ENCODE peak calls at places on chromosomes 2 and 18, in six cellular contexts. Z is H1, U is K562, T is GM12878, G is endothelial cell of umbilical vein, L is breast epithelium. E is an unnamed sample.

GRCh38 chr2:217899231-217900009 is 103.4 kb downstream of the TNS1 start:
- DNase-seq in Z (peak; percentile 93), U (peak; percentile 56), T (no peak), G (no peak), L (no peak), E (no peak)

GRCh38 chr2:23637011-23637778 is 252.2 kb downstream of the KLHL29 start:
- DNase-seq in Z (no peak), U (no peak), T (no peak), G (peak; percentile 74), L (no peak), E (no peak)

GRCh38 chr2:241837197-241837596 is 21.5 kb downstream of the PDCD1 start:
- DNase-seq in Z (no peak), U (no peak), T (no peak), G (no peak), L (no peak), E (no peak)

GRCh38 chr2:204321910-204322765 is 223.1 kb upstream of the PARD3B start:
- DNase-seq in Z (no peak), U (no peak), T (no peak), G (peak; percentile 92), L (no peak), E (no peak)

GRCh38 chr2:42639340-42640077 is 71.1 kb downstream of the MTA3 start:
- DNase-seq in Z (no peak), U (no peak), T (no peak), G (no peak), L (no peak), E (no peak)

GRCh38 chr18:45167109-45167551 is 448.1 kb upstream of the SLC14A2 start:
- DNase-seq in Z (no peak), U (no peak), T (no peak), G (no peak), L (no peak), E (no peak)

GRCh38 chr2:102337481-102338386 is 17.9 kb upstream of the IL18R1 start:
- DNase-seq in Z (no peak), U (peak; percentile 51), T (no peak), G (peak; percentile 57), L (no peak), E (no peak)

GRCh38 chr2:212538156-212539144 is at the start of gene ERBB4:
- DNase-seq in Z (peak; percentile 56), U (no peak), T (no peak), G (peak; percentile 5), L (no peak), E (no peak)

GRCh38 chr2:29420999-29421856 is 306.0 kb downstream of the CLIP4 start:
- DNase-seq in Z (no peak), U (no peak), T (no peak), G (no peak), L (no peak), E (no peak)

GRCh38 chr2:26355038-26355995 is 8.7 kb upstream of the ADGRF3 start:
- DNase-seq in Z (no peak), U (peak; percentile 93), T (no peak), G (no peak), L (no peak), E (no peak)

GRCh38 chr2:210474776-210475175 is 1.8 kb downstream of the LANCL1 start:
- DNase-seq in Z (no peak), U (no peak), T (no peak), G (no peak), L (no peak), E (no peak)

GRCh38 chr2:95677346-95677745 is 85.5 kb downstream of the TRIM43 start:
- DNase-seq in Z (no peak), U (no peak), T (no peak), G (no peak), L (no peak), E (no peak)

GRCh38 chr18:34942975-34943374 is 98.2 kb upstream of the MAPRE2 start:
- DNase-seq in Z (no peak), U (peak; percentile 18), T (no peak), G (no peak), L (no peak), E (no peak)

GRCh38 chr2:241870081-241870541 is 582 bp downstream of the RTP5 start:
- DNase-seq in Z (no peak), U (no peak), T (no peak), G (no peak), L (no peak), E (no peak)

GRCh38 chr18:78362198-78362597 is 617.4 kb upstream of the SALL3 start:
- DNase-seq in Z (no peak), U (no peak), T (no peak), G (no peak), L (no peak), E (no peak)

GRCh38 chr2:151984424-151984823 is 114.4 kb downstream of the CACNB4 start:
- DNase-seq in Z (no peak), U (no peak), T (no peak), G (no peak), L (no peak), E (no peak)

GRCh38 chr2:112888350-112888749 is 22.6 kb upstream of the IL37 start:
- DNase-seq in Z (no peak), U (no peak), T (no peak), G (no peak), L (no peak), E (no peak)

GRCh38 chr2:221431477-221431876 is 140.6 kb downstream of the EPHA4 start:
- DNase-seq in Z (no peak), U (no peak), T (no peak), G (no peak), L (no peak), E (no peak)

GRCh38 chr2:122412360-122412759 is 656.9 kb downstream of the TSN start:
- DNase-seq in Z (no peak), U (no peak), T (no peak), G (no peak), L (no peak), E (no peak)

GRCh38 chr2:236572482-236572881 is 2.9 kb downstream of the ACKR3 start:
- DNase-seq in Z (no peak), U (no peak), T (no peak), G (peak; percentile 71), L (no peak), E (no peak)

GRCh38 chr2:214577769-214578168 is 166.9 kb downstream of the VWC2L start:
- DNase-seq in Z (no peak), U (no peak), T (no peak), G (no peak), L (no peak), E (no peak)

GRCh38 chr18:37486848-37487247 is 78.8 kb downstream of the CELF4 start:
- DNase-seq in Z (no peak), U (no peak), T (no peak), G (no peak), L (no peak), E (no peak)

GRCh38 chr2:1869987-1870386 is 125.7 kb upstream of the PXDN start:
- DNase-seq in Z (no peak), U (no peak), T (no peak), G (no peak), L (no peak), E (no peak)

GRCh38 chr2:71827973-71828372 is 319.7 kb downstream of the CYP26B1 start:
- DNase-seq in Z (no peak), U (no peak), T (no peak), G (no peak), L (no peak), E (no peak)

GRCh38 chr18:50934545-50935211 is 33.2 kb upstream of the ELAC1 start:
- DNase-seq in Z (no peak), U (no peak), T (no peak), G (no peak), L (no peak), E (no peak)

GRCh38 chr18:37563810-37564511 is 1.6 kb downstream of the CELF4 start:
- DNase-seq in Z (no peak), U (no peak), T (no peak), G (no peak), L (no peak), E (no peak)

GRCh38 chr2:46294185-46294836 is 2.9 kb upstream of the EPAS1 start:
- DNase-seq in Z (peak; percentile 71), U (peak; percentile 54), T (no peak), G (peak; percentile 44), L (no peak), E (no peak)

GRCh38 chr2:10407841-10408648 is 40.1 kb downstream of the ODC1 start:
- DNase-seq in Z (no peak), U (peak; percentile 94), T (peak; percentile 51), G (peak; percentile 43), L (peak; percentile 68), E (no peak)

DNA sequence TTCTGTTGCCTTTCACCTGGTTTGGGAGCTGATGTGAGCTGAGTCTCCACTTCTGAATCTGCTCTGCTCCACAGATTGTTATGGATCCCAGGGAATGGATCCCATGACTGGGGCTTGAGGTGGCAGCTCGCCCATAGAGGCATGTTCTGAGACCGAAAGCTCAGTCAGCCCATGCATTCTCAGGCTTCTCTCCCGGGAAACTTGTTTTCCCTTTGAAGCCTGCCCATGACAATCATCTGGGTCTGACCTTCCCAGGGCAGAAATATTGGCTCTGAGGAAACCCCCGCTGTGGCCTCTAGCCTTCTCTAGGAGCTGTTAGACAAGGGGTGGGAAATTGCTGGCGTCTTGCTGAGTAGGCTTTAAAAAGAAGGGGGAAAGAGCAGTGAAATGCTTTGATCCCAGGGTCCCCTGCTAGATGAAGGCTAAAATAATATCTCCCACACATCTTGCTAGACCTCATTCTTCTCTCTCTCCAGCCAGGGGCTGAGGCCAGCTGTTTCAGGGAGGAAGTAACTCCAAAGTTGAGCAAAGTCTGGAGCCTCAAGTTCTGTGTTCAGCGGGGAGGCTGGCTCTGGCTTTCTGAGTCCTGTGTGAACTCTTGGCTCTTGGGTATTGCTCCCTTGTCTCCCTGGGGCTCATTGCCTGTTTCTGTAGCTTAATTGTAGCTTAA is 2.0 kb downstream of the VAMP8 start:
- DNase-seq in Z (no peak), U (peak; percentile 50), T (no peak), G (no peak), L (no peak), E (no peak)
- H3K4me3 ChIP-seq in Z (no peak overlapping the region), U (peak overlapping the region; percentile 48), T (peak overlapping the region; percentile 77), G (no peak overlapping the region), L (peak overlapping the region; percentile 71), E (peak overlapping the region; percentile 59)

GRCh38 chr18:59156316-59156715 is 16.6 kb downstream of the SEC11C start:
- DNase-seq in Z (no peak), U (no peak), T (no peak), G (no peak), L (no peak), E (no peak)
- H3K27ac ChIP-seq in Z (no peak overlapping the region), U (no peak overlapping the region), T (no peak overlapping the region), G (no peak overlapping the region), L (no peak overlapping the region), E (no peak overlapping the region)

GRCh38 chr2:206764673-206765241 is 371 bp downstream of the MDH1B start:
- DNase-seq in Z (no peak), U (no peak), T (no peak), G (no peak), L (no peak), E (no peak)
- TF ChIP-seq POLR2A in Z (no peak), U (no peak), T (no peak), G (no peak), L (no peak), E (no peak)

GRCh38 chr2:182066439-182067061 is 80.9 kb downstream of the PPP1R1C start:
- DNase-seq in Z (no peak), U (no peak), T (no peak), G (peak; percentile 91), L (no peak), E (no peak)

GRCh38 chr2:182062329-182062972 is 76.8 kb downstream of the PPP1R1C start:
- DNase-seq in Z (no peak), U (no peak), T (no peak), G (no peak), L (no peak), E (no peak)

GRCh38 chr2:182067393-182067792 is 81.7 kb downstream of the PPP1R1C start:
- DNase-seq in Z (no peak), U (no peak), T (no peak), G (no peak), L (no peak), E (no peak)

GRCh38 chr2:182061739-182062138 is 76.1 kb downstream of the PPP1R1C start:
- DNase-seq in Z (no peak), U (no peak), T (no peak), G (no peak), L (no peak), E (no peak)

GRCh38 chr2:182064024-182064880 is 78.6 kb downstream of the PPP1R1C start:
- DNase-seq in Z (no peak), U (no peak), T (no peak), G (no peak), L (no peak), E (no peak)
- H3K4me3 ChIP-seq in Z (no peak overlapping the region), U (no peak overlapping the region), T (no peak overlapping the region), G (no peak overlapping the region), L (no peak overlapping the region), E (no peak overlapping the region)

E was measured in esophagus squamous epithelium.